ENCODE peak calls at places on chromosomes 12 and 14, in nine cellular contexts. Z is B cell, Q is hepatocyte, F is mammary epithelial cell, E is sigmoid colon, K is GM10248, P is neural crest cell, W is WTC11, A is MM.1S. N is an unnamed sample.

GRCh38 chr12:2682301-2683282 is 112.2 kb upstream of the FKBP4 start:
- DNase-seq in A (peak), E (no peak), Z (peak), P (peak), Q (peak), K (no peak), F (peak), W (peak), N (peak)

GRCh38 chr12:6823161-6824084 is 1.8 kb downstream of the GPR162 start:
- DNase-seq in P (no peak), K (no peak), W (no peak), Z (no peak), A (no peak), F (no peak), Q (peak), E (no peak), N (no peak)

GRCh38 chr12:111586986-111587385 is 12.1 kb downstream of the ATXN2 start:
- DNase-seq in Q (no peak), P (no peak), W (no peak), A (no peak), F (no peak), K (no peak), Z (no peak), E (no peak), N (no peak)

GRCh38 chr12:52371716-52372115 is 4.4 kb upstream of the KRT85 start:
- DNase-seq in F (no peak), W (no peak), Z (no peak), A (no peak), K (no peak), Q (no peak), E (peak), P (no peak), N (no peak)

GRCh38 chr12:111503116-111503515 is 96.0 kb downstream of the ATXN2 start:
- DNase-seq in P (no peak), F (no peak), Z (no peak), E (no peak), Q (no peak), K (no peak), A (no peak), W (no peak), N (no peak)

GRCh38 chr14:54050759-54051158 is 94.1 kb upstream of the BMP4 start:
- DNase-seq in Q (no peak), F (no peak), Z (no peak), E (no peak), P (no peak), A (no peak), W (no peak), K (no peak), N (no peak)

GRCh38 chr14:105537580-105538474 is 11.4 kb downstream of the TMEM121 start:
- DNase-seq in K (peak), Q (peak), Z (peak), F (peak), P (peak), E (peak), A (peak), W (peak), N (peak)

GRCh38 chr14:74190910-74191575 is 48.2 kb upstream of the VSX2 start:
- DNase-seq in K (no peak), P (no peak), Q (no peak), Z (no peak), F (no peak), W (no peak), A (no peak), E (no peak), N (no peak)

GRCh38 chr14:91078095-91078737 is 17.8 kb upstream of the RPS6KA5 start:
- DNase-seq in Z (no peak), W (no peak), E (no peak), F (no peak), A (peak), K (peak), P (no peak), Q (no peak), N (peak)

DNA sequence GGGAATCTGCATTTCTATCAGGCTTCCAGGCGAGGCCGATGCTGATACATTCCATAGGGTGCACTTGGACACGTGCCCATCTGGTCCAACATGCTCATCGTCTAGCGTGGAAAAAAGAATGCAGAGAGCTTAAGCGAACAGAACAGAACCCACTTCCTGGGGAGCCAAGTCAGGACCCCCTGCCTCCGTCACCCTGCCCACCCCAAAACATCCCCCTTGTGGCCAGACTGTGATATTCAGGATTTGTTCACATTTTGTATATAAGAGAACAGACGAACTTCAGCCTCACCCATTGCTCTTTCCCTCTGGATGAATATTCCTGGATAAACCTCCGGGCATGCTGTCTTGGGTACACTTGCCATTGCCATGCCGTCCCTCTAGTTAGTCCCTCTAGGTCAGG is 4.3 kb upstream of the PIWIL1 start:
- DNase-seq in P (no peak), K (no peak), Z (no peak), F (no peak), A (no peak), Q (no peak), E (no peak), W (no peak), N (no peak)
- TF ChIP-seq CTCF in P (peak), K (no peak), Z (no peak), F (no peak), A (no peak), Q (peak), E (no peak), W (no peak), N (no peak)

DNA sequence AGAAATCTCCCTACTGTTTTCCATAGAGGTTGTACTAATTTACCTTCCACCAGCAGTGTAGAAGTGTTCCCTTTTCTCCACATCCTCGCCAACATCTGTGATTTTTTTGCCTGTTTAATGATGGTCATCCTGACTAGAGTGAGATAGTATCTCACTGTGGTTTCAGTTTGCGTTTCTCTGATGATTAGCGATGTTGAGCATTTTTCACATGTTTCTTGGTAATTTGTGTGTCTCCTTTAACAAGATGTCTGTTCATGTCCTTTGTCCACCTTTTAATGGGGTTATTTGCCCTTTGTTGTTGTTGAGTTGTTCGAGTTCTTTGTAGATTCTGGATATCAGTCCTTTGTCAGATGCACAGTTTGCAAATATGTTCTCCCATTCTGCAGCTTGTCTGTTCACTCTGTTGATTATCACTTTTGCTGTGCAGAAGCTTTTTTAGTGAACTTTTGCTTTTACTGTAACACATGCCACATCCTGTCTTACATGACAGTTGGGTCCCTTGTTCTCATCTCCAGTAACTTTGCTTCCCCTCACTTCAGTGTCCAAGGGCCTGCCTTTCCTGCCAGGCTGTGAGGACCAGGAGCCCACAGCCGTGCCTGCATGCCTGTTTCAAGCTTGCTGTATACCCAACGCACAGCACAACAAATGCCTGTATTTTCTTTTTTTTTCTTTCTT is 64.9 kb downstream of the SPRING1 start:
- DNase-seq in A (peak), E (no peak), Z (no peak), K (peak), Q (no peak), W (no peak), F (no peak), P (no peak), N (peak)
- TF ChIP-seq CTCF in A (no peak), E (no peak), Z (no peak), K (no peak), Q (no peak), W (no peak), F (no peak), P (no peak), N (no peak)

GRCh38 chr14:92792885-92793284 is 1.2 kb upstream of the GOLGA5 start:
- DNase-seq in K (no peak), E (no peak), Z (no peak), P (no peak), F (no peak), W (no peak), A (no peak), Q (no peak), N (no peak)
- TF ChIP-seq CTCF in K (no peak), E (no peak), Z (no peak), P (no peak), F (no peak), W (no peak), A (no peak), Q (no peak), N (no peak)

DNA sequence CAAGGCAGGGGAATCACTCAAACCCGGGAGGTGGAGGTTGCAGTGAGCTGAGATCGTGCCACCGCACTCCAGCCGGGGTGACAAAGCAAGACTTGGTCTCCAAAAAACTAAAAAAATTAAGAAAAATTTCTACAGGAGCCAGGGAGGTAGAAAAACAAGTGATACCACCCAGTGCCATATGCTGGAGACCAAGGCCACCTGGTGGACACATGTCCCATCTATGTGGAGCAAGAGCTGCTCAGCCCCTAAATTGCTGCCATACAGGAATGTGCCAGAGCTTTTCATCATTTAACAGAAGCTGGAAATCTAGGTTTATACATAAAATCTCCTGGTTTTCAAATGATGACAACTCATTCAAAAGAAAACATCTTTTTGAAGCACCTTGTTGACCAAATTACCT is 61.4 kb upstream of the ELK3 start:
- DNase-seq in A (no peak), E (no peak), P (no peak), Q (no peak), Z (no peak), K (no peak), W (no peak), F (no peak), N (peak)
- TF ChIP-seq CTCF in A (no peak), E (no peak), P (peak), Q (no peak), Z (no peak), K (peak), W (no peak), F (peak), N (no peak)

DNA sequence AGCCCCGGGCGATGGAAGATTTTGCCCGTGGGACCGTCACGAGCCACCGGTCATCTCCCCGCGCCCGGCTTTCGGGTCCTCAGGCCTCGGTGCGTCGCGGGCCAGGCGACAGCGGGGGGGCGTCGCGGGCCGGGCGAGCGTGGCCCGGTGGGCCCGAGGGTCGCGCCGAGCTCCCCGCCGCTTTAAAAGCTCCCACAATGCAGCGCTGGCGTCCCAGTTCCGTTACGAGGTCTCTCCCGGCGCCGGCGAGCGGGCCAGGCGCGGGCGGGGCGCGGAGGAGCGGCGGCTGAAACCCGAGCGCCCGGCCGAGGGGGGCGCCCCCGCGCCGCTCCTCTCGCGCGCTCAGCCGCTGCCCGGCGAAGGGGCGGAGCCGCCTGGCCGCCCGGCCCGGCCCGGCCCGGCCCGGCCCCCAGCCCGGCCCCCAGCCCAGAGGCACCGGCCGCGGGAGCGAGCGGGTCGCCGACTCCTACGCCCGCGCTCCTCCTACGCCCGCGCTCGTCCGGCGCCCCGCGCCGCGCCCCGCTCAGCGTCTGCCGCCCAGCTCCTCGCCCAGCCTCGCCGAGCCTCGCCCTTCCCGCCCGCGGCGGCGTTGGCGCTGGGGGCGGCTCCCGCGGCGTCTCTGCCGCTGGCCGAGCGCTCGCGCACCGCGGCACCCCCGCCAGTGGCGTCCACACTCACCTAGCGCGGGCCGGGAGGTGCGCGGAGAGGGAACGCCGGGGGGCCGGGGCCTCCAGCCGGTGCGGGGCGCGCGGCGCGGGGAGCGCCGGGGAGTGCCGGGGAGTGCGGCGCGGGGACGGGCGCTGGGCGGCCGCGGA is at the start of gene RASSF8:
- DNase-seq in K (peak), A (peak), W (peak), Q (peak), Z (no peak), P (peak), E (peak), F (peak), N (peak)
- TF ChIP-seq CTCF in K (peak), A (no peak), W (no peak), Q (no peak), Z (no peak), P (peak), E (no peak), F (no peak), N (no peak)

GRCh38 chr14:93112891-93113677 is 2.6 kb downstream of the ITPK1 start:
- DNase-seq in F (peak), E (peak), A (peak), Z (peak), P (peak), W (peak), K (peak), Q (peak), N (peak)
- TF ChIP-seq CTCF in F (peak), E (peak), A (peak), Z (peak), P (peak), W (peak), K (peak), Q (peak), N (peak)

DNA sequence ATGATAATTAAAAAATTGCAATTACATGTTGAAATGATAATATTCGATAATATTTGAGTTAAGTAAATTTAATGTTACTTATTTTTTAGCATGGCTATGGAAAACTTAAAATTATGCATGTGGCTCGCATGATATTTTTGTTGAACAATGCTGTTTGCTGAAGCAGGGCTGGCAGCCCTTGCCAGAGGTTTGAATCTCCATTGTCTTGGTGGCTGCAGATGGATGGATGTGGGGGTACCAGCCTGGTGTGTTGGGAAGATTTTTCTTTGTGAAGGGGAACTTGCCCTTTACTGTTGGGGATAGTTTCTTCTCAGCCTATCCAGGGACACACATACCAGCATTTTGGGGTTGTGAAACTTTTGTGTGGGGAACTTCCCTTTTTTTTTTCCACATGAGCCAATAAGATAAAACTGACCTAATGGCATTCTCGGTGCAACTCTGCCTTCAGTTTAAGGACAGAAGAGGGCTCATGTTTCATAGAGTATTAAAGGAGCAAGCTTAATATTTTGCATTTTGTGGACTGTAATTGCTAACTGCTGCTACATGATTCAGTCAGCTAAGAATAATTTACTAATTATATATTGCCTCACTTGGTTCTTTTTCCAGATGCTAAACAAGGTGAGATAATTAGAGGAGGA is 8.8 kb downstream of the RASSF3 start:
- DNase-seq in Q (no peak), Z (peak), P (no peak), K (peak), A (peak), E (no peak), W (no peak), F (peak), N (no peak)
- TF ChIP-seq CTCF in Q (no peak), Z (no peak), P (no peak), K (no peak), A (no peak), E (no peak), W (no peak), F (no peak), N (no peak)

DNA sequence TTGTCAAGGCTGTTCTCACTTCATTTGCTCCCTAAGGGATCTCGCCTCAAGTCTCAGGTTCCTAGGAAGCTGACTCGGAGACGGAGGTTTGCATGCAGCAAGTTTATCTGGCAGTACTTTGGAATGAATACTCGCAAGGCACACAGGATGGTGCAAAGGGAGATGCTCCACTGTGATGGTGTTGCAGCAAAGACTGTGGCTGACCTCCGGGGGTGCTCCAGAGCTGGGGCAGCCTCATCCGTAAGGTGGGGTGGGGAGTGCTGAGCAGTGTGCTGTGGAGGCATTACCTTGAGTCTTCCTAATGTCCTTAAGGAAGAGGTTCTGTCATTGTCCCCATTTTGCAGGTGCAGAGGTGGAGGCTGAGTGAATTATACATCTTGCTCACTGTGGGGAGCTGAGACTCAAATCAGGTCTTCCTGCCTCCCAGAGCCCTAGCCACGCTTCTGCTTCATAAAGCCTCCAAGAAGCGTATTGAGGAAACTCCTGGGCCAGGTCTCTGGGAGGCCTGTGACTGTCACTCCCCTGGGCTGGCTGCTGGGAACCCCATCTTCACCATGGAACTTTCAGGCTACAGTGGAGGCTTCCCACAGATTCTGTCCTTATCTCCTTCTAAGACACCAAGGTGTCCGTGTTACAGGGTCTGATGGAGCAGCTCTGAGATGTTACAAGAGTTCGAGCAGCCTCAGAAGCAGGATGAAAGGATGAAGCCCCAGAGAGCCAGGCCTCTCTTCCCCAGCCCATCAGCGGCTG is 39.5 kb downstream of the GALNT16 start:
- DNase-seq in Q (no peak), A (no peak), F (no peak), W (peak), K (no peak), P (no peak), Z (no peak), E (no peak), N (peak)
- TF ChIP-seq CTCF in Q (no peak), A (no peak), F (peak), W (no peak), K (peak), P (no peak), Z (no peak), E (no peak), N (no peak)

DNA sequence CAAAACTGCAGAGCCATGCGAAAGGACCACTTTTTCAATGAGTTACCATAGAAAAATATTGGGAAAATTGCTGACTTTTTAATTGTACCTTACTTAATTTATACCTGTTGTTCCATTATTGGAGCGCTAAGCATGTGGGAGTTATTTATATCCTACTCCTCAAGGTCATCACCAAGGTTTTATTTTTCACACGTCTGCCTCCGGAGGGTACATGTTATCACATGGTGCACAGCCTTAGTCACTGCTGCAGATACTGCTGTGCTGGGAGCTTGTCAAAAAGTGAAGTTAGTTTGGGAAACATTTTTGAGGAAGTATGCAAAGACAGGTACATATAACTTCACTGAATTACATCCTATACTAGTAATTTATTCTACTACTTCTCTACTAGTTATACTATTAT is 1444.4 kb downstream of the AACS start:
- DNase-seq in Q (no peak), K (no peak), A (no peak), E (no peak), F (no peak), P (no peak), W (no peak), Z (no peak), N (no peak)
- TF ChIP-seq CTCF in Q (no peak), K (no peak), A (no peak), E (no peak), F (no peak), P (no peak), W (no peak), Z (no peak), N (no peak)